ENCODE peak calls at places on chromosomes 2 and 18, in seven cellular contexts. R, L, V, G, J, I and Y are unnamed samples.
A peak's percentile ranks its signal among the peaks of the same experiment; 100 is the strongest.

GRCh38 chr2:197993830-197994229 is 189.4 kb downstream of the PLCL1 start:
- DNase-seq in J (no peak), L (peak; percentile 39), R (no peak), I (no peak), V (no peak), G (peak; percentile 7), Y (peak; percentile 29)

GRCh38 chr2:28680657-28681056 is 71.0 kb upstream of the PPP1CB start:
- DNase-seq in V (no peak), L (no peak), G (no peak), R (no peak), J (no peak), I (no peak), Y (no peak)

GRCh38 chr2:183614797-183615429 is 490.7 kb downstream of the NUP35 start:
- DNase-seq in J (no peak), V (no peak), L (no peak), R (no peak), G (no peak), I (no peak), Y (no peak)

GRCh38 chr2:186455613-186456012 is 30.4 kb upstream of the ZC3H15 start:
- DNase-seq in R (no peak), G (no peak), V (no peak), I (no peak), L (no peak), J (no peak), Y (no peak)

GRCh38 chr2:9191044-9191481 is 15.5 kb upstream of the ASAP2 start:
- DNase-seq in G (no peak), I (no peak), V (no peak), L (no peak), R (peak; percentile 97), J (no peak), Y (no peak)

GRCh38 chr18:421236-422155 is 79.0 kb downstream of the COLEC12 start:
- DNase-seq in G (no peak), I (no peak), L (no peak), R (peak; percentile 38), V (no peak), J (peak; percentile 46), Y (no peak)

GRCh38 chr2:164314148-164314547 is 307.1 kb downstream of the GRB14 start:
- DNase-seq in G (no peak), L (no peak), R (peak; percentile 23), V (no peak), J (peak; percentile 13), I (no peak), Y (no peak)

GRCh38 chr18:44826418-44827259 is 146.0 kb downstream of the SETBP1 start:
- DNase-seq in V (no peak), R (peak; percentile 97), L (peak; percentile 38), I (no peak), J (peak; percentile 48), G (no peak), Y (peak; percentile 73)

GRCh38 chr2:152520759-152521158 is 185.8 kb downstream of the FMNL2 start:
- DNase-seq in J (no peak), G (no peak), V (no peak), L (no peak), I (no peak), R (no peak), Y (no peak)

GRCh38 chr2:219350938-219351280 is 18.4 kb upstream of the RESP18 start:
- DNase-seq in G (no peak), I (no peak), J (no peak), L (no peak), R (peak; percentile 12), V (no peak), Y (no peak)

GRCh38 chr18:79798346-79798998 is 734 bp downstream of the KCNG2 start:
- DNase-seq in J (no peak), R (peak; percentile 5), I (no peak), G (no peak), L (no peak), V (no peak), Y (no peak)

GRCh38 chr2:119232666-119232993 is 9.0 kb downstream of the STEAP3 start:
- DNase-seq in R (no peak), I (no peak), J (no peak), V (no peak), L (no peak), G (no peak), Y (no peak)